ENCODE peak calls at places on chromosomes 4 and X, in five cellular contexts. One of them, this sample, is unnamed.

GRCh38 chr4:110046588-110047049 is 133.9 kb downstream of the EGF start:
- DNase-seq in MM.1S: no peak
- DNase-seq in naive thymus-derived CD4-positive, alpha-beta T cell: no peak
- DNase-seq in transverse colon: no peak
- DNase-seq in A549: no peak
- DNase-seq in this sample: no peak

GRCh38 chr4:98517444-98518021 is 140.9 kb downstream of the TSPAN5 start:
- DNase-seq in A549: no peak
- DNase-seq in MM.1S: no peak
- DNase-seq in naive thymus-derived CD4-positive, alpha-beta T cell: no peak
- DNase-seq in transverse colon: no peak
- DNase-seq in this sample: no peak

GRCh38 chr4:77734928-77735327 is 84.2 kb downstream of the CNOT6L start:
- DNase-seq in A549: no peak
- DNase-seq in naive thymus-derived CD4-positive, alpha-beta T cell: peak; percentile 9
- DNase-seq in transverse colon: peak; percentile 10
- DNase-seq in MM.1S: peak; percentile 92
- DNase-seq in this sample: peak; percentile 80

GRCh38 chrX:130024127-130024526 is 41.7 kb downstream of the BCORL1 start:
- DNase-seq in transverse colon: peak; percentile 84
- DNase-seq in MM.1S: peak; percentile 72
- DNase-seq in naive thymus-derived CD4-positive, alpha-beta T cell: peak; percentile 74
- DNase-seq in A549: peak; percentile 40
- DNase-seq in this sample: peak; percentile 84

GRCh38 chr4:23819041-23819511 is 70.8 kb downstream of the PPARGC1A start:
- DNase-seq in MM.1S: no peak
- DNase-seq in A549: no peak
- DNase-seq in transverse colon: no peak
- DNase-seq in naive thymus-derived CD4-positive, alpha-beta T cell: no peak
- DNase-seq in this sample: no peak

GRCh38 chrX:39475372-39475771 is 622.4 kb downstream of the BCOR start:
- DNase-seq in A549: no peak
- DNase-seq in transverse colon: no peak
- DNase-seq in naive thymus-derived CD4-positive, alpha-beta T cell: no peak
- DNase-seq in MM.1S: no peak
- DNase-seq in this sample: no peak

GRCh38 chrX:105646592-105647372 is 175.6 kb upstream of the NRK start:
- DNase-seq in A549: no peak
- DNase-seq in MM.1S: no peak
- DNase-seq in transverse colon: no peak
- DNase-seq in naive thymus-derived CD4-positive, alpha-beta T cell: no peak
- DNase-seq in this sample: no peak

GRCh38 chr4:48064349-48064748 is 47.8 kb downstream of the NIPAL1 start:
- DNase-seq in A549: no peak
- DNase-seq in naive thymus-derived CD4-positive, alpha-beta T cell: no peak
- DNase-seq in MM.1S: no peak
- DNase-seq in transverse colon: no peak
- DNase-seq in this sample: peak; percentile 35

GRCh38 chr4:48016141-48017107 is at the start of the genes CNGA1 and NIPAL1:
- DNase-seq in A549: peak; percentile 67
- DNase-seq in MM.1S: peak; percentile 72
- DNase-seq in transverse colon: peak; percentile 92
- DNase-seq in naive thymus-derived CD4-positive, alpha-beta T cell: peak; percentile 71
- DNase-seq in this sample: peak; percentile 9

GRCh38 chr4:123785515-123785914 is 388.9 kb downstream of the SPRY1 start:
- DNase-seq in A549: no peak
- DNase-seq in MM.1S: no peak
- DNase-seq in transverse colon: peak; percentile 27
- DNase-seq in naive thymus-derived CD4-positive, alpha-beta T cell: no peak
- DNase-seq in this sample: no peak

GRCh38 chrX:43718546-43718945 is 62.4 kb downstream of the MAOA start:
- DNase-seq in naive thymus-derived CD4-positive, alpha-beta T cell: no peak
- DNase-seq in A549: no peak
- DNase-seq in MM.1S: no peak
- DNase-seq in transverse colon: no peak
- DNase-seq in this sample: no peak

GRCh38 chr4:143625632-143626031 is 74.8 kb downstream of the FREM3 start:
- DNase-seq in MM.1S: no peak
- DNase-seq in A549: no peak
- DNase-seq in transverse colon: no peak
- DNase-seq in naive thymus-derived CD4-positive, alpha-beta T cell: no peak
- DNase-seq in this sample: no peak

GRCh38 chr4:165016971-165017370 is 14.8 kb upstream of the TRIM60 start:
- DNase-seq in MM.1S: no peak
- DNase-seq in transverse colon: no peak
- DNase-seq in naive thymus-derived CD4-positive, alpha-beta T cell: no peak
- DNase-seq in A549: peak; percentile 1
- DNase-seq in this sample: no peak

GRCh38 chrX:44828008-44828605 is 15.7 kb upstream of the DUSP21 start:
- DNase-seq in MM.1S: no peak
- DNase-seq in A549: peak; percentile 58
- DNase-seq in naive thymus-derived CD4-positive, alpha-beta T cell: no peak
- DNase-seq in transverse colon: no peak
- DNase-seq in this sample: no peak

DNA sequence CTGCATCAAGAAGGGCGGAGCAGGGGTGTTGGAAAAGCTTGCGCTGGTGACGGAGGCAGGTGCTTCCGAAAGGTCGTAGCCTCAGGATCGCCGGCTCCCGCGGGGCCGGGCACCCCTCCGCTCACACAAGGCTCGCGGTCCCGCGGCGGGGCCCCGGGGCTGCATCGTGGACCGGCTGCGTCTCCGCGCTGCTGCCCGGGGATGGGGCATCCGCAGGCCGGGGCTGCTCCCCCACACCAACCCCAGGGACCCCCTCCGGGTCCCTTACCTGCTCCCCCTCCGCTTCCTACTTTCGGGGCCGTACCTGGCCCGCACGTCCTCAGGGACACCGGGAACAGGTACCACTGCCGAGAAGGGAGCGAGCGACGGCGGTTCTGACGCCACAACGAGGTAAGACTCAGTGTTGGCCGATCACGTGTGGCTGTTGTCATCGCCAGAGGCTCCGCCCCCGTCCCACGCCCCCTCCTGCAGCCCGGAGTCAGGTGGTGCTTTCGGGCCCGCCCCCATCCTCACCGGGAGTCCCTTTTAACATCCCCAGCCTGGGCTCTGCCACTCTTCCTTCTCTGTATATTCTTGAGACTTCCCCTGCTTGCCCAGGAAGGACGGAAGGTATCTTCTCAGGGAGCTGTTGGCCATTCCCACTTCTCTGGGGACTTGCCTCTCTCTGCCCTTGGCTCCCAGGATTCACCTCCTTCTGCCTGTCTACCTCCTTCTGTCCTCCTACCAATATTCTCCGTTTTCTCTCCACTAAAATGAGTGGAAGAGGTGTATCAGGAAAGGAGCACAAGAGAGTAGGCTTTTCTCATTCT is at the start of gene BEX2:
- DNase-seq in naive thymus-derived CD4-positive, alpha-beta T cell: peak; percentile 79
- DNase-seq in MM.1S: peak; percentile 77
- DNase-seq in A549: peak; percentile 72
- DNase-seq in transverse colon: peak; percentile 86
- DNase-seq in this sample: peak; percentile 55
- H3K4me3 ChIP-seq in naive thymus-derived CD4-positive, alpha-beta T cell: peak within 1 kb of the TSS; percentile 78
- H3K4me3 ChIP-seq in MM.1S: peak within 1 kb of the TSS; percentile 69
- H3K4me3 ChIP-seq in A549: peak within 1 kb of the TSS; percentile 54
- H3K4me3 ChIP-seq in transverse colon: peak within 1 kb of the TSS; percentile 41
- H3K4me3 ChIP-seq in this sample: peak within 1 kb of the TSS; percentile 57

GRCh38 chrX:136816970-136817369 is 36.2 kb upstream of the ARHGEF6 start:
- DNase-seq in MM.1S: no peak
- DNase-seq in A549: no peak
- DNase-seq in transverse colon: no peak
- DNase-seq in naive thymus-derived CD4-positive, alpha-beta T cell: no peak
- DNase-seq in this sample: no peak

GRCh38 chrX:136823175-136823574 is 42.4 kb upstream of the ARHGEF6 start:
- DNase-seq in MM.1S: no peak
- DNase-seq in transverse colon: no peak
- DNase-seq in naive thymus-derived CD4-positive, alpha-beta T cell: no peak
- DNase-seq in A549: no peak
- DNase-seq in this sample: no peak

GRCh38 chrX:136819026-136819425 is 38.3 kb upstream of the ARHGEF6 start:
- DNase-seq in transverse colon: no peak
- DNase-seq in MM.1S: no peak
- DNase-seq in naive thymus-derived CD4-positive, alpha-beta T cell: no peak
- DNase-seq in A549: no peak
- DNase-seq in this sample: no peak

DNA sequence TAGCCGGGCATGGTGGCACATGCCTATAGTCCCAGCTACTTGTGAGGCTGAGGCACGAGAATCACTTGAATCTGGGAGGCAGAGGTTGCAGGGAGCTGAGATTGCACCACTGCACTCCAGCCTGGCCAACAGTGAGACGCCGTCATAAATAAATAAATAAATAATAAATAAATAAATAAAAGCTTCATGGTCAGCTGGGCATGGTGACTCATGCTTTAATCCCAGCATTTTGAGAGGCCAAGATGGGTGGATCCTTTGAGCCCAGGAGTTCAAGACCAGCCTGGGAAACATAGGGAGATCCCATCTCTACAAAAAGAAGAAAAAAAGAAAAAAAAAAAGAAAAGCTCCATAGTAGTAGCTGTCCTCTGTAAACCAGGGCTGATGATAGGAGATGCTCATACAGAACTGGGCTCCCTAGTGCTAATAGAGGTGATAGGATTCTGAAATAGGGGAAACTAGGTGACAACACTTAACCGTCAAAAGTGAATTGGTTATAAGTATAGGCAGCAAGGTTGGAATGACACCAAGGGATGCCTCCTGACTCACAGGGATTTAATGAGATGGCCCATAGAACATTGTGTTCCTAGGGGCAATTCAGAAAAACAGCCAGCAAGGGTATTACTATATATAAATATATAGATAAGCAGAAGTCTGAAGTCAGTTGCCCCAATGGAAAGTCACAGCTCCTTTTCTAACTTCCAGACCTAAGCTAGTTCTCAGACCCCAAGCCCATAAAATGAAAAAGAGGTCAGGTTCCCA is 41.8 kb upstream of the ARHGEF6 start:
- DNase-seq in MM.1S: no peak
- DNase-seq in transverse colon: no peak
- DNase-seq in naive thymus-derived CD4-positive, alpha-beta T cell: no peak
- DNase-seq in A549: no peak
- DNase-seq in this sample: no peak
- H3K4me3 ChIP-seq in MM.1S: no peak overlapping the region
- H3K4me3 ChIP-seq in transverse colon: no peak overlapping the region
- H3K4me3 ChIP-seq in naive thymus-derived CD4-positive, alpha-beta T cell: no peak overlapping the region
- H3K4me3 ChIP-seq in A549: no peak overlapping the region
- H3K4me3 ChIP-seq in this sample: no peak overlapping the region

GRCh38 chr4:3292571-3293409 is at the start of gene RGS12:
- DNase-seq in transverse colon: peak; percentile 97
- DNase-seq in A549: peak; percentile 87
- DNase-seq in MM.1S: peak; percentile 92
- DNase-seq in naive thymus-derived CD4-positive, alpha-beta T cell: peak; percentile 76
- DNase-seq in this sample: peak; percentile 79

GRCh38 chr4:3295837-3296624 is 3.2 kb downstream of the RGS12 start:
- DNase-seq in A549: no peak
- DNase-seq in MM.1S: no peak
- DNase-seq in transverse colon: no peak
- DNase-seq in naive thymus-derived CD4-positive, alpha-beta T cell: no peak
- DNase-seq in this sample: no peak

GRCh38 chr4:3293410-3294391 is 880 bp downstream of the RGS12 start:
- DNase-seq in transverse colon: no peak
- DNase-seq in naive thymus-derived CD4-positive, alpha-beta T cell: peak; percentile 41
- DNase-seq in MM.1S: no peak
- DNase-seq in A549: no peak
- DNase-seq in this sample: no peak

GRCh38 chr4:3296651-3297050 is 3.8 kb downstream of the RGS12 start:
- DNase-seq in transverse colon: no peak
- DNase-seq in naive thymus-derived CD4-positive, alpha-beta T cell: no peak
- DNase-seq in MM.1S: no peak
- DNase-seq in A549: no peak
- DNase-seq in this sample: no peak

DNA sequence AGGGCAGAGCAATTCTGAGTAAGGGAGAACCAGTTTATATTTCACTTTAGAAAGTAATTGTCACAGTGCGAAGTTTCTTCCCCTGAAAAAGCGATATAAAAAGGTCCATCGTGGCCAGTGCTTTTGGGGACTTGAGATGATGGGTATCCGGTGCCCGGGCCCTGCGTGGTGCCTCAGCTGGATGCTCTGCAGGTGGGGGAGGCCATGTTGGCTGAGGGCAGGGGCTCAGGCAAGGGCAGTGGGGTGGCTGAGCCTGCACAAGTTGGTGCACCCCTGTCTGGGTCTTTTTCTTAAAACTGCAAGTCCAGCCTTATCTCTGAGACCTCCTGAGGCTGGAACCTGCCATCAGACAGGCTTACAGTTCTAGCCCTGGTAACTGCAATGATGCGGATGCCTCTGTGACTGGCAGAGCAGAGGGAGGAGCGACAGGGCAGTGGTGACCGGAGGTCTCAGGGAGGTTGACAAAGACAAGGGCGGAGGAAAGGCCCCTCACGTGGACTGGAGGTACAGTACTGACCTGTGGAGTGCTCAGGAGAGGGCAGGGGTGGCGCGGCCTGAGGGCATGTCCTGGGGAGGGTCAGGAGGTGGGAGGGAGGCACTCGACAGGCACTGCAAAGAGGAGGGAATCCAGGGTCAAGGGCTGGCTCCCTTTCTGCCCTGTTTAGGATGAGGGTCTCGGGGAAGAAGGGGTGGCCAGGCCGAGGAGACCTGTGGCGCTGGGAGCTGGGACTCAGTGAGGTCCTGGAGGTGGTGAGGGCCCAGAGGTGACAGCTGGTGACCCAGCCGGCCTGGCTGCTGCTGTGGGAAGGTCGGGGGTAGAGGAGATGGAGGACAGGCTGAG is 1.8 kb downstream of the RGS12 start:
- DNase-seq in transverse colon: no peak
- DNase-seq in A549: no peak
- DNase-seq in naive thymus-derived CD4-positive, alpha-beta T cell: no peak
- DNase-seq in MM.1S: no peak
- DNase-seq in this sample: no peak
- H3K4me3 ChIP-seq in transverse colon: no peak overlapping the region
- H3K4me3 ChIP-seq in A549: no peak overlapping the region
- H3K4me3 ChIP-seq in naive thymus-derived CD4-positive, alpha-beta T cell: no peak overlapping the region
- H3K4me3 ChIP-seq in MM.1S: no peak overlapping the region
- H3K4me3 ChIP-seq in this sample: no peak overlapping the region

GRCh38 chrX:53280316-53280702 is 1.1 kb downstream of the IQSEC2 start:
- DNase-seq in naive thymus-derived CD4-positive, alpha-beta T cell: no peak
- DNase-seq in MM.1S: no peak
- DNase-seq in A549: no peak
- DNase-seq in transverse colon: no peak
- DNase-seq in this sample: no peak
- H3K4me3 ChIP-seq in naive thymus-derived CD4-positive, alpha-beta T cell: no peak overlapping the region
- H3K4me3 ChIP-seq in MM.1S: no peak overlapping the region
- H3K4me3 ChIP-seq in A549: peak overlapping the region; percentile 56
- H3K4me3 ChIP-seq in transverse colon: peak overlapping the region; percentile 44
- H3K4me3 ChIP-seq in this sample: no peak overlapping the region

GRCh38 chr4:154743683-154744340 is at the start of gene LRAT:
- DNase-seq in A549: peak; percentile 69
- DNase-seq in naive thymus-derived CD4-positive, alpha-beta T cell: no peak
- DNase-seq in MM.1S: no peak
- DNase-seq in transverse colon: peak; percentile 72
- DNase-seq in this sample: no peak

GRCh38 chr4:154740462-154740861 is 3.3 kb upstream of the LRAT start:
- DNase-seq in naive thymus-derived CD4-positive, alpha-beta T cell: no peak
- DNase-seq in A549: no peak
- DNase-seq in MM.1S: no peak
- DNase-seq in transverse colon: no peak
- DNase-seq in this sample: no peak

GRCh38 chr4:154741131-154741530 is 2.7 kb upstream of the LRAT start:
- DNase-seq in A549: no peak
- DNase-seq in naive thymus-derived CD4-positive, alpha-beta T cell: no peak
- DNase-seq in transverse colon: no peak
- DNase-seq in MM.1S: no peak
- DNase-seq in this sample: no peak

GRCh38 chr4:154741877-154742851 is 1.6 kb upstream of the LRAT start:
- DNase-seq in naive thymus-derived CD4-positive, alpha-beta T cell: no peak
- DNase-seq in transverse colon: no peak
- DNase-seq in A549: no peak
- DNase-seq in MM.1S: no peak
- DNase-seq in this sample: no peak

GRCh38 chr4:154744341-154744948 is 645 bp downstream of the LRAT start:
- DNase-seq in A549: no peak
- DNase-seq in naive thymus-derived CD4-positive, alpha-beta T cell: no peak
- DNase-seq in MM.1S: no peak
- DNase-seq in transverse colon: no peak
- DNase-seq in this sample: no peak
- H3K4me3 ChIP-seq in A549: peak overlapping the region; percentile 48
- H3K4me3 ChIP-seq in naive thymus-derived CD4-positive, alpha-beta T cell: peak overlapping the region; percentile 30
- H3K4me3 ChIP-seq in MM.1S: no peak overlapping the region
- H3K4me3 ChIP-seq in transverse colon: peak overlapping the region; percentile 47
- H3K4me3 ChIP-seq in this sample: no peak overlapping the region

This sample was measured in Jurkat, Clone E6-1.